ENCODE peak calls at places on chromosomes 12 and 14, in seven cellular contexts. O is heart right ventricle; L is skeletal muscle cell; W is NCI-H345; P is stimulated activated CD4-positive, alpha-beta T cell treated with anti-CD3 and anti-CD28 coated beads, Interleukin-15, amount 100 ng/mL, for 1 hour; Q is H7; C is colonic mucosa. T is an unnamed sample.

GRCh38 chr12:82694970-82695369 is 8.3 kb downstream of the TMTC2 start:
- DNase-seq in L (no peak), W (no peak), O (no peak), P (no peak), Q (no peak), C (no peak), T (no peak)

GRCh38 chr14:68783408-68784297 is 9.2 kb downstream of the ZFP36L1 start:
- DNase-seq in O (no peak), C (peak), W (no peak), P (no peak), Q (no peak), L (no peak), T (no peak)

GRCh38 chr12:50566066-50566465 is 61.3 kb downstream of the DIP2B start:
- DNase-seq in L (no peak), Q (no peak), O (no peak), W (no peak), P (no peak), C (no peak), T (no peak)

GRCh38 chr12:111686574-111687105 is 787 bp downstream of the ACAD10 start:
- DNase-seq in L (no peak), W (no peak), O (no peak), P (no peak), C (no peak), Q (no peak), T (no peak)

GRCh38 chr12:56645201-56645716 is 525 bp downstream of the ATP5F1B start:
- DNase-seq in P (no peak), W (no peak), C (no peak), Q (peak), L (no peak), O (peak), T (no peak)

GRCh38 chr12:49342914-49343731 is 3.6 kb upstream of the DNAJC22 start:
- DNase-seq in W (no peak), C (no peak), Q (peak), O (no peak), L (no peak), P (no peak), T (no peak)

GRCh38 chr14:26709019-26709418 is 111.2 kb upstream of the NOVA1 start:
- DNase-seq in O (no peak), P (no peak), Q (no peak), W (no peak), C (no peak), L (peak), T (no peak)

GRCh38 chr12:59118356-59118755 is 198.1 kb upstream of the LRIG3 start:
- DNase-seq in L (no peak), O (no peak), P (no peak), W (peak), Q (no peak), C (no peak), T (no peak)

GRCh38 chr12:104464899-104465298 is 8.2 kb downstream of the CHST11 start:
- DNase-seq in W (no peak), Q (no peak), C (no peak), L (no peak), P (no peak), O (no peak), T (no peak)

GRCh38 chr12:14928946-14929345 is 9.4 kb downstream of the ERP27 start:
- DNase-seq in C (peak), P (no peak), W (no peak), L (no peak), O (no peak), Q (peak), T (no peak)

GRCh38 chr14:103846569-103847438 is 571 bp downstream of the PPP1R13B start:
- DNase-seq in Q (peak), L (no peak), W (peak), C (peak), O (peak), P (no peak), T (peak)

GRCh38 chr14:51004352-51004800 is 60.1 kb upstream of the PYGL start:
- DNase-seq in P (no peak), C (no peak), W (no peak), Q (no peak), L (no peak), O (no peak), T (no peak)

GRCh38 chr14:75648066-75648838 is 12.4 kb downstream of the ERG28 start:
- DNase-seq in L (peak), Q (no peak), W (no peak), O (peak), P (no peak), C (no peak), T (no peak)

GRCh38 chr14:77194706-77195105 is 13.1 kb downstream of the TMEM63C start:
- DNase-seq in P (no peak), L (no peak), Q (no peak), W (no peak), O (no peak), C (no peak), T (no peak)

GRCh38 chr12:120674172-120674571 is 12.8 kb upstream of the MLEC start:
- DNase-seq in W (no peak), C (no peak), O (no peak), Q (peak), L (no peak), P (no peak), T (no peak)

GRCh38 chr14:94180655-94181271 is 6.6 kb downstream of the PPP4R4 start:
- DNase-seq in W (peak), L (no peak), P (no peak), Q (no peak), O (no peak), C (no peak), T (no peak)

GRCh38 chr14:77212933-77213656 is 31.5 kb downstream of the TMEM63C start:
- DNase-seq in Q (peak), C (peak), W (peak), P (no peak), L (no peak), O (no peak), T (no peak)

GRCh38 chr12:50088577-50089335 is 3.6 kb downstream of the SMARCD1 start:
- DNase-seq in O (peak), C (peak), W (peak), L (no peak), P (no peak), Q (peak), T (no peak)

GRCh38 chr12:110501378-110501721 is 561 bp downstream of the VPS29 start:
- DNase-seq in L (peak), Q (peak), P (no peak), W (peak), C (peak), O (no peak), T (peak)